ENCODE peak calls at places on chromosomes 2 and 18, in four cellular contexts. N is effector memory CD4-positive, alpha-beta T cell; M is Peyer's patch; I is esophagus squamous epithelium. Z is an unnamed sample.

GRCh38 chr2:96409543-96410184 is 74.1 kb downstream of the NCAPH start:
- DNase-seq in N (no peak), I (no peak), M (no peak), Z (no peak)

GRCh38 chr2:212979799-212980198 is 171.6 kb downstream of the IKZF2 start:
- DNase-seq in I (no peak), M (no peak), N (no peak), Z (no peak)

GRCh38 chr2:225165052-225165451 is 122.8 kb upstream of the DOCK10 start:
- DNase-seq in N (no peak), I (no peak), M (no peak), Z (no peak)

GRCh38 chr2:44325897-44326296 is 35.4 kb downstream of the PREPL start:
- DNase-seq in N (no peak), M (no peak), I (no peak), Z (no peak)

GRCh38 chr2:158412206-158412605 is 44.3 kb downstream of the CCDC148 start:
- DNase-seq in I (no peak), M (no peak), N (no peak), Z (no peak)

GRCh38 chr2:152542995-152543481 is 174.2 kb downstream of the PRPF40A start:
- DNase-seq in M (no peak), I (no peak), N (no peak), Z (no peak)

GRCh38 chr2:43425659-43426058 is 170.2 kb downstream of the THADA start:
- DNase-seq in I (no peak), N (no peak), M (no peak), Z (no peak)

GRCh38 chr18:6836331-6836730 is 106.8 kb downstream of the ARHGAP28 start:
- DNase-seq in M (no peak), N (no peak), I (no peak), Z (no peak)

GRCh38 chr2:31440764-31441163 is 26.2 kb upstream of the XDH start:
- DNase-seq in I (no peak), N (no peak), M (no peak), Z (no peak)

GRCh38 chr2:95047629-95048510 is 22.4 kb downstream of the MAL start:
- DNase-seq in N (no peak), I (no peak), M (peak; percentile 35), Z (no peak)

GRCh38 chr2:95315801-95316411 is 18.8 kb downstream of the KCNIP3 start:
- DNase-seq in I (no peak), N (no peak), M (no peak), Z (no peak)

GRCh38 chr18:44130365-44130942 is 550.2 kb upstream of the SETBP1 start:
- DNase-seq in I (no peak), N (no peak), M (no peak), Z (no peak)

GRCh38 chr2:128319773-128320608 is 1.3 kb upstream of the HS6ST1 start:
- DNase-seq in M (peak; percentile 50), I (no peak), N (no peak), Z (no peak)

GRCh38 chr2:71995067-71995665 is 152.5 kb downstream of the CYP26B1 start:
- DNase-seq in N (no peak), M (no peak), I (no peak), Z (no peak)

GRCh38 chr2:168404764-168405163 is 51.3 kb upstream of the CERS6 start:
- DNase-seq in N (no peak), M (no peak), I (no peak), Z (no peak)

GRCh38 chr2:28927469-28927868 is 33.0 kb downstream of the WDR43 start:
- DNase-seq in M (no peak), N (no peak), I (no peak), Z (no peak)

GRCh38 chr18:45254683-45255082 is 360.6 kb upstream of the SLC14A2 start:
- DNase-seq in I (no peak), M (no peak), N (no peak), Z (no peak)

GRCh38 chr18:79615091-79615490 is 64.5 kb upstream of the CTDP1 start:
- DNase-seq in I (no peak), N (no peak), M (peak; percentile 28), Z (no peak)

GRCh38 chr2:241867776-241868420 is 1.6 kb upstream of the RTP5 start:
- DNase-seq in M (no peak), N (no peak), I (no peak), Z (no peak)

GRCh38 chr18:2883137-2883671 is 36.4 kb downstream of the EMILIN2 start:
- DNase-seq in I (no peak), N (no peak), M (no peak), Z (no peak)

GRCh38 chr18:27977009-27977408 is 199.9 kb downstream of the CDH2 start:
- DNase-seq in N (no peak), M (no peak), I (no peak), Z (no peak)

GRCh38 chr18:63267990-63268721 is 51.4 kb downstream of the BCL2 start:
- DNase-seq in I (no peak), N (no peak), M (no peak), Z (no peak)

GRCh38 chr2:119647440-119648169 is 31.4 kb upstream of the TMEM177 start:
- DNase-seq in N (no peak), I (no peak), M (no peak), Z (peak; percentile 11)

GRCh38 chr2:138028538-138028937 is 64.3 kb downstream of the HNMT start:
- DNase-seq in N (no peak), I (no peak), M (no peak), Z (no peak)

GRCh38 chr2:26964446-26964845 is 6.0 kb upstream of the MAPRE3 start:
- DNase-seq in I (no peak), N (no peak), M (no peak), Z (no peak)

GRCh38 chr18:37805773-37806380 is 240.3 kb upstream of the CELF4 start:
- DNase-seq in M (no peak), N (no peak), I (no peak), Z (no peak)

GRCh38 chr2:68362749-68363148 is 2.3 kb upstream of the PLEK start:
- DNase-seq in N (no peak), M (no peak), I (no peak), Z (no peak)

GRCh38 chr2:170222298-170222697 is 44.4 kb downstream of the MYO3B start:
- DNase-seq in N (no peak), I (no peak), M (no peak), Z (no peak)

GRCh38 chr2:152200101-152200500 is 24.5 kb upstream of the STAM2 start:
- DNase-seq in N (no peak), I (no peak), M (no peak), Z (no peak)

GRCh38 chr2:54629914-54630609 is 93.4 kb upstream of the EML6 start:
- DNase-seq in N (no peak), M (peak; percentile 81), I (no peak), Z (no peak)

GRCh38 chr2:128282976-128283810 is 35.5 kb downstream of the HS6ST1 start:
- DNase-seq in N (no peak), M (peak; percentile 49), I (no peak), Z (no peak)

GRCh38 chr2:192195548-192196418 is 1.1 kb upstream of the TMEFF2 start:
- DNase-seq in I (no peak), N (no peak), M (peak; percentile 50), Z (no peak)
- H3K27me3 ChIP-seq in I (peaks cover 31% of the 10 kb centered on the region), N (peaks cover 50% of the 10 kb centered on the region), M (peaks cover 34% of the 10 kb centered on the region), Z (peaks cover 8% of the 10 kb centered on the region)

DNA sequence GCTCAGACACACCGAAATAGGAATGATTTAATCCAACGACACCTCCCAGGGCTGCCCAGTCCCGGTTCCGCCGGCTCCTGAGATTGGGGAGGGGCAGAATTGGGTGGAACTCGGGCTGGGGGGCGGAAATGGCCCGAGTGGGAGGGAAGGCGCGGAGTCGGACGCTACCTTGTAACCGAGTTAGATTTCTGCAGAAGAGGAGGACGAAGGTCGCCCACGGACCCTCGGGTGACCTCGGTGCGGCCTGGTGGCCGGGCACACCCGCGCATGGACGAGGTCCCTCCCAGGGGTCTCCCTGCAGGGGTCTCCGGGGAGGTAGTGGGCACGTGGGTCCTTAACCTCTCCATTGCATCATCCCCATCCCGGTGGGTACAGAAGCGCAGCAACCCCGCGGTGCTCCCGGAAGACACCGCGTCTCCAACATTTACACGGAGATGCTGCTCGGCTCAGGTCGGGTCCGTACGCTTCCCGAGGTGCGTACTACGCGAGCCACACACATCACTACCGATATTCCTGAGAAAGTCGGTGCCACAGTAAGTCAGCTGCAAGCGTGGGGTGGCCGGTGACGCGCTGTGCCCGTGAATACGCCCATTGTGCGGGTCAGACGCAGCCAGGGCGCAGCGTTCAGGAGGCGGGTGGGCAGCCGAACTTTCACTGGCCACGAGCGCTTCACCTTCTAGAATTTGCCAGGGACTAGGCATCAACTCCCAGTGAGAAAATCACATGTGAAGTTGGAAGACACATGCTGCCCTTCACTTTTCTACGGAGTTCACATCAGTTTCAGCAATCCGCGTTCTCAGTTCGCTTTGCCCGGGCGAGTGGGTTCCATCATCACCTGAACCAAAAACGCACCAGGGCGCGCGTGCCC is 3.0 kb downstream of the ZNF516 start:
- DNase-seq in N (no peak), I (no peak), M (peak; percentile 73), Z (no peak)
- H3K4me1 ChIP-seq in N (peaks cover 20% of the 10 kb centered on the region), I (peaks cover 74% of the 10 kb centered on the region), M (no peaks in the 10 kb centered on the region), Z (peaks cover 3% of the 10 kb centered on the region)

GRCh38 chr2:11679491-11680130 is 9.6 kb upstream of the NTSR2 start:
- DNase-seq in I (no peak), N (no peak), M (peak; percentile 25), Z (no peak)
- H3K27me3 ChIP-seq in I (no peaks in the 10 kb centered on the region), N (peaks cover 5% of the 10 kb centered on the region), M (no peaks in the 10 kb centered on the region), Z (no peaks in the 10 kb centered on the region)

DNA sequence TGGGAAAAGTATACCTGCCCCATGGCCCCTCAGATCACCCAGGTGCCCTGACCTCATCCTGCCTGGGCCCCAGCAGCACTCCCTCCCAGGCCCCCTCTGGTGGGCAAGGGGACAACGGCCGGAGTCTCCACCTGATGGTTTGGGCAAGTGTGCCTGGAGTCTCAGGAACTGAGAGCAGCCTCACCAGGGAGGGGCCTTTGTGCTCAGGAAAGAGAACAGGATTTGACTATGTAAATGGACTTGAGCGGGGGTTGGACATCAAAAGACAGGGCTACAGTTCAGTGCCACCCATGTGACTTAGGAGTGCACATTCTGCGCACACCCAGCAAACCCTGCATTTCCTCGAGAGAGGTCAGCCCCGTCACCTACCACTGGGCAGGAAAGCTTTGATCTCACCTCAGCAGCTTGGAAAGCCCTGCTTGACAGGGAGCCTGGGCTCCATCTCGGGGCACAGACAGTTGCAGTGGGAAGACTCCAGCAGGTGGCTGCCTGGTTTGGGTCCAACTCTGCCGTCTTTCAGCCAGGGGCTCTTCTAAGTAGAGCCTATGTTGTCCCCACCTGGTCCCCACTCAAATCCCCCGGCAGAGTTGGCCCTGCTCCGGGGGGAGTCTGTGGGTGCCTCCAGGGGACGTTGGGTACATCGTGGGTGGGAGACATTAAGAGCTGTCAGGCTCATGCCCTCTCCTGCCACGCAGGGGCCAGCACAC is 3.3 kb downstream of the INPP5D start:
- DNase-seq in M (peak; percentile 45), N (no peak), I (no peak), Z (no peak)
- H3K4me1 ChIP-seq in M (peaks cover 4% of the 10 kb centered on the region), N (peaks cover 48% of the 10 kb centered on the region), I (peaks cover 72% of the 10 kb centered on the region), Z (no peaks in the 10 kb centered on the region)

GRCh38 chr2:73698101-73698500 is 39.0 kb downstream of the TPRKB start:
- DNase-seq in M (no peak), N (no peak), I (no peak), Z (no peak)
- H3K27me3 ChIP-seq in M (no peaks in the 10 kb centered on the region), N (no peaks in the 10 kb centered on the region), I (no peaks in the 10 kb centered on the region), Z (no peaks in the 10 kb centered on the region)

DNA sequence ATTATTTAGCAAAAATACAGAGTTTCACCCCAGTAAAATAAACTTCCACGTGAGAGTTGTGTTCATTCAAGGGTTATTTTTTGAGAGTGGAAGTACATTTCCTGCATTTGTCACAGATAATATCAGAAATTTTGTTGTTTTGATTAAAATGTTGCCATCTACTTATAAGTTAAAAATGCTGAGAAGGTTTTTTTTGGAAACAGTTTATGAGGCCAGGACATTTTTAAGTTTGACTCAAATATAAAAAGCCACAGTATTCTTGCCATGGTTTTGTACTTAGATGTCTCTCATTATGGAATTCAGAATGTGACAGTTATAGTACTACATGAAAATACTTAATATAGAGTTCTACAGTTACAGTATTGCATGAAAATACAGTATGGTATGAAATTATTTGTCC is 44.0 kb downstream of the PDK1 start:
- DNase-seq in N (no peak), I (no peak), M (no peak), Z (no peak)
- H3K4me1 ChIP-seq in N (no peaks in the 10 kb centered on the region), I (no peaks in the 10 kb centered on the region), M (no peaks in the 10 kb centered on the region), Z (peaks cover 37% of the 10 kb centered on the region)